ENCODE peak calls at places on chromosomes 2 and 18, in five cellular contexts. K is CD4-positive, alpha-beta T cell; B is iPS DF 6.9; P is stimulated activated CD8-positive, alpha-beta memory T cell treated with anti-CD3 and anti-CD28 coated beads, Interleukin-12 subunit alpha, Interleukin-12 subunit beta, amount 100 ng/mL, for 1 hour; N is GM23338. V is an unnamed sample.
A peak's percentile ranks its signal among the peaks of the same experiment; 100 is the strongest.

GRCh38 chr2:190486037-190486623 is 48.4 kb downstream of the NEMP2 start:
- DNase-seq in K (no peak), B (no peak), P (no peak), N (no peak), V (no peak)

GRCh38 chr2:3481736-3482362 is 37.5 kb downstream of the ADI1 start:
- DNase-seq in K (no peak), B (no peak), P (no peak), N (no peak), V (no peak)

GRCh38 chr2:13550832-13551231 is 834.1 kb downstream of the TRIB2 start:
- DNase-seq in K (no peak), B (no peak), P (no peak), N (no peak), V (no peak)

GRCh38 chr18:79511271-79511670 is 115.5 kb downstream of the NFATC1 start:
- DNase-seq in K (no peak), B (no peak), P (no peak), N (no peak), V (no peak)

GRCh38 chr2:240024766-240025165 is 376 bp downstream of the NDUFA10 start:
- DNase-seq in K (no peak), B (no peak), P (no peak), N (peak; percentile 39), V (no peak)

GRCh38 chr2:58930541-58930940 is 689.4 kb upstream of the FANCL start:
- DNase-seq in K (no peak), B (no peak), P (no peak), N (no peak), V (no peak)

GRCh38 chr2:169895294-169895985 is 68.2 kb downstream of the UBR3 start:
- DNase-seq in K (no peak), B (no peak), P (no peak), N (no peak), V (no peak)

GRCh38 chr2:23649819-23650218 is 264.8 kb downstream of the KLHL29 start:
- DNase-seq in K (no peak), B (no peak), P (no peak), N (no peak), V (no peak)

GRCh38 chr18:3340015-3340681 is 78.2 kb downstream of the MYL12B start:
- DNase-seq in K (no peak), B (no peak), P (no peak), N (no peak), V (no peak)

GRCh38 chr2:33525666-33526065 is 49.2 kb downstream of the RASGRP3 start:
- DNase-seq in K (no peak), B (no peak), P (no peak), N (no peak), V (no peak)

GRCh38 chr2:162838141-162838500 is 446 bp downstream of the KCNH7 start:
- DNase-seq in K (no peak), B (no peak), P (no peak), N (no peak), V (no peak)

GRCh38 chr2:31239842-31240198 is 5.9 kb downstream of the EHD3 start:
- DNase-seq in K (no peak), B (no peak), P (no peak), N (no peak), V (no peak)

GRCh38 chr2:68225119-68225632 is 27.2 kb downstream of the PPP3R1 start:
- DNase-seq in K (no peak), B (peak; percentile 7), P (no peak), N (peak; percentile 75), V (no peak)

GRCh38 chr2:238130111-238130695 is 8.3 kb upstream of the KLHL30 start:
- DNase-seq in K (no peak), B (no peak), P (no peak), N (no peak), V (no peak)

GRCh38 chr2:95004287-95004686 is 21.2 kb upstream of the MAL start:
- DNase-seq in K (no peak), B (no peak), P (no peak), N (no peak), V (no peak)

GRCh38 chr2:75614062-75614710 is 32.4 kb upstream of the MRPL19 start:
- DNase-seq in K (no peak), B (no peak), P (no peak), N (no peak), V (no peak)

GRCh38 chr18:7272268-7273049 is 41.6 kb downstream of the LRRC30 start:
- DNase-seq in K (no peak), B (peak; percentile 52), P (no peak), N (peak; percentile 89), V (peak; percentile 77)

GRCh38 chr2:33620-34019 is 12.7 kb downstream of the FAM110C start:
- DNase-seq in K (peak; percentile 14), B (no peak), P (peak; percentile 39), N (no peak), V (no peak)

GRCh38 chr2:26170795-26171194 is 2.1 kb upstream of the GAREM2 start:
- DNase-seq in K (no peak), B (no peak), P (no peak), N (no peak), V (peak; percentile 37)

GRCh38 chr2:68454719-68455118 is 12.4 kb downstream of the FBXO48 start:
- DNase-seq in K (no peak), B (no peak), P (no peak), N (no peak), V (no peak)

GRCh38 chr2:177538323-177538722 is 145.8 kb downstream of the AGPS start:
- DNase-seq in K (no peak), B (no peak), P (no peak), N (no peak), V (no peak)

GRCh38 chr2:25972049-25972823 is 10.1 kb downstream of the KIF3C start:
- DNase-seq in K (no peak), B (no peak), P (no peak), N (no peak), V (no peak)

GRCh38 chr2:123434681-123435080 is 590.4 kb upstream of the CNTNAP5 start:
- DNase-seq in K (no peak), B (no peak), P (no peak), N (no peak), V (no peak)

GRCh38 chr2:120017201-120017600 is 4.3 kb downstream of the EPB41L5 start:
- DNase-seq in K (no peak), B (no peak), P (no peak), N (no peak), V (no peak)

GRCh38 chr18:13369756-13370510 is 151.4 kb downstream of the LDLRAD4 start:
- DNase-seq in K (no peak), B (no peak), P (no peak), N (no peak), V (no peak)

GRCh38 chr2:141900826-141901225 is 230.0 kb downstream of the LRP1B start:
- DNase-seq in K (no peak), B (no peak), P (no peak), N (no peak), V (no peak)

GRCh38 chr2:152236191-152236925 is 60.8 kb upstream of the STAM2 start:
- DNase-seq in K (no peak), B (no peak), P (no peak), N (no peak), V (no peak)

GRCh38 chr2:230877131-230877736 is 12.5 kb downstream of the ITM2C start:
- DNase-seq in K (no peak), B (no peak), P (no peak), N (no peak), V (peak; percentile 33)

GRCh38 chr2:134718956-134719814 is at the start of gene TMEM163:
- DNase-seq in K (peak; percentile 36), B (no peak), P (no peak), N (peak; percentile 70), V (peak; percentile 90)

GRCh38 chr18:23864620-23865019 is 149.9 kb upstream of the TTC39C start:
- DNase-seq in K (peak; percentile 18), B (no peak), P (peak; percentile 7), N (no peak), V (no peak)

GRCh38 chr2:176753752-176754474 is 458.7 kb upstream of the HNRNPA3 start:
- DNase-seq in K (no peak), B (no peak), P (no peak), N (no peak), V (no peak)

GRCh38 chr18:71304856-71305255 is 1016.0 kb downstream of the SOCS6 start:
- DNase-seq in K (no peak), B (no peak), P (no peak), N (no peak), V (peak; percentile 38)

V was measured in H7.